ENCODE peak calls at places on chromosomes 6 and 20, in ten cellular contexts. One of them, this sample, is unnamed.

GRCh38 chr6:105452924-105453756 is 50.3 kb upstream of the PREP start:
- DNase-seq in endothelial cell: no peak
- DNase-seq in fibroblast of lung: no peak
- DNase-seq in RWPE1: no peak
- DNase-seq in nucleus accumbens: no peak
- DNase-seq in CD8-positive, alpha-beta memory T cell: peak
- DNase-seq in neural crest cell: no peak
- DNase-seq in COR-L47: no peak
- DNase-seq in adipocyte: no peak
- DNase-seq in NCI-H226: no peak
- DNase-seq in this sample: peak

GRCh38 chr20:32877507-32877906 is 18.8 kb downstream of the EFCAB8 start:
- DNase-seq in endothelial cell: no peak
- DNase-seq in fibroblast of lung: peak
- DNase-seq in RWPE1: no peak
- DNase-seq in nucleus accumbens: no peak
- DNase-seq in CD8-positive, alpha-beta memory T cell: no peak
- DNase-seq in neural crest cell: no peak
- DNase-seq in COR-L47: peak
- DNase-seq in adipocyte: peak
- DNase-seq in NCI-H226: peak
- DNase-seq in this sample: no peak

GRCh38 chr6:118968416-118968815 is 33.5 kb upstream of the MCM9 start:
- DNase-seq in endothelial cell: no peak
- DNase-seq in fibroblast of lung: peak
- DNase-seq in RWPE1: no peak
- DNase-seq in nucleus accumbens: no peak
- DNase-seq in CD8-positive, alpha-beta memory T cell: no peak
- DNase-seq in neural crest cell: no peak
- DNase-seq in COR-L47: no peak
- DNase-seq in adipocyte: peak
- DNase-seq in NCI-H226: no peak
- DNase-seq in this sample: peak

GRCh38 chr6:162706236-162706635 is 21.3 kb downstream of the PRKN start:
- DNase-seq in endothelial cell: no peak
- DNase-seq in fibroblast of lung: peak
- DNase-seq in RWPE1: no peak
- DNase-seq in nucleus accumbens: no peak
- DNase-seq in CD8-positive, alpha-beta memory T cell: no peak
- DNase-seq in neural crest cell: no peak
- DNase-seq in COR-L47: no peak
- DNase-seq in adipocyte: peak
- DNase-seq in NCI-H226: no peak
- DNase-seq in this sample: no peak

GRCh38 chr20:59018817-59019216 is 412 bp upstream of the TUBB1 start:
- DNase-seq in endothelial cell: no peak
- DNase-seq in fibroblast of lung: no peak
- DNase-seq in RWPE1: no peak
- DNase-seq in nucleus accumbens: no peak
- DNase-seq in CD8-positive, alpha-beta memory T cell: no peak
- DNase-seq in neural crest cell: no peak
- DNase-seq in COR-L47: no peak
- DNase-seq in adipocyte: no peak
- DNase-seq in NCI-H226: no peak
- DNase-seq in this sample: no peak

GRCh38 chr20:12270863-12271262 is 353.2 kb downstream of the BTBD3 start:
- DNase-seq in endothelial cell: no peak
- DNase-seq in fibroblast of lung: no peak
- DNase-seq in RWPE1: no peak
- DNase-seq in nucleus accumbens: no peak
- DNase-seq in CD8-positive, alpha-beta memory T cell: no peak
- DNase-seq in neural crest cell: no peak
- DNase-seq in COR-L47: no peak
- DNase-seq in adipocyte: no peak
- DNase-seq in NCI-H226: no peak
- DNase-seq in this sample: no peak

GRCh38 chr6:36095497-36096391 is 34.6 kb upstream of the MAPK13 start:
- DNase-seq in endothelial cell: no peak
- DNase-seq in fibroblast of lung: no peak
- DNase-seq in RWPE1: no peak
- DNase-seq in nucleus accumbens: no peak
- DNase-seq in CD8-positive, alpha-beta memory T cell: no peak
- DNase-seq in neural crest cell: no peak
- DNase-seq in COR-L47: no peak
- DNase-seq in adipocyte: no peak
- DNase-seq in NCI-H226: no peak
- DNase-seq in this sample: peak

GRCh38 chr20:50249447-50250388 is 59.1 kb downstream of the CEBPB start:
- DNase-seq in endothelial cell: no peak
- DNase-seq in fibroblast of lung: no peak
- DNase-seq in RWPE1: no peak
- DNase-seq in nucleus accumbens: no peak
- DNase-seq in CD8-positive, alpha-beta memory T cell: no peak
- DNase-seq in neural crest cell: no peak
- DNase-seq in COR-L47: no peak
- DNase-seq in adipocyte: no peak
- DNase-seq in NCI-H226: peak
- DNase-seq in this sample: peak

GRCh38 chr6:141562801-141563763 is 569.6 kb upstream of the GJE1 start:
- DNase-seq in endothelial cell: peak
- DNase-seq in fibroblast of lung: peak
- DNase-seq in RWPE1: peak
- DNase-seq in nucleus accumbens: no peak
- DNase-seq in CD8-positive, alpha-beta memory T cell: peak
- DNase-seq in neural crest cell: peak
- DNase-seq in COR-L47: peak
- DNase-seq in adipocyte: peak
- DNase-seq in NCI-H226: peak
- DNase-seq in this sample: peak

GRCh38 chr6:42896178-42896719 is 16.8 kb downstream of the RPL7L1 start:
- DNase-seq in endothelial cell: no peak
- DNase-seq in fibroblast of lung: no peak
- DNase-seq in RWPE1: no peak
- DNase-seq in nucleus accumbens: no peak
- DNase-seq in CD8-positive, alpha-beta memory T cell: no peak
- DNase-seq in neural crest cell: no peak
- DNase-seq in COR-L47: peak
- DNase-seq in adipocyte: no peak
- DNase-seq in NCI-H226: no peak
- DNase-seq in this sample: no peak

GRCh38 chr20:45358282-45359068 is 4.5 kb upstream of the SYS1 start:
- DNase-seq in endothelial cell: no peak
- DNase-seq in fibroblast of lung: peak
- DNase-seq in RWPE1: no peak
- DNase-seq in nucleus accumbens: peak
- DNase-seq in CD8-positive, alpha-beta memory T cell: no peak
- DNase-seq in neural crest cell: no peak
- DNase-seq in COR-L47: no peak
- DNase-seq in adipocyte: peak
- DNase-seq in NCI-H226: peak
- DNase-seq in this sample: no peak

GRCh38 chr20:13995841-13996240 is 525 bp downstream of the MACROD2 start:
- DNase-seq in endothelial cell: peak
- DNase-seq in fibroblast of lung: no peak
- DNase-seq in RWPE1: peak
- DNase-seq in nucleus accumbens: no peak
- DNase-seq in CD8-positive, alpha-beta memory T cell: no peak
- DNase-seq in neural crest cell: peak
- DNase-seq in COR-L47: peak
- DNase-seq in adipocyte: peak
- DNase-seq in NCI-H226: no peak
- DNase-seq in this sample: peak

GRCh38 chr6:154302111-154302752 is 54.4 kb downstream of the IPCEF1 start:
- DNase-seq in endothelial cell: no peak
- DNase-seq in fibroblast of lung: peak
- DNase-seq in RWPE1: no peak
- DNase-seq in nucleus accumbens: no peak
- DNase-seq in CD8-positive, alpha-beta memory T cell: no peak
- DNase-seq in neural crest cell: no peak
- DNase-seq in COR-L47: no peak
- DNase-seq in adipocyte: peak
- DNase-seq in NCI-H226: peak
- DNase-seq in this sample: peak

This sample was measured in small intestine.